ENCODE peak calls at places on chromosomes 16 and 17, in six cellular contexts. E, N, O, C, W and G are unnamed samples.
A peak's percentile ranks its signal among the peaks of the same experiment; 100 is the strongest.

GRCh38 chr17:75492555-75493168 is 22.7 kb downstream of the CASKIN2 start:
- DNase-seq in E (no peak), N (no peak), O (no peak), C (no peak), W (no peak), G (no peak)

GRCh38 chr17:74758846-74759163 is 10.4 kb downstream of the NHERF1 start:
- DNase-seq in E (no peak), N (no peak), O (no peak), C (no peak), W (no peak), G (no peak)

GRCh38 chr17:8359769-8360168 is 16.7 kb downstream of the KRABD2 start:
- DNase-seq in E (peak; percentile 88), N (no peak), O (no peak), C (peak; percentile 47), W (peak; percentile 81), G (no peak)

GRCh38 chr17:42586514-42587230 is 9.1 kb upstream of the PSMC3IP start:
- DNase-seq in E (no peak), N (no peak), O (no peak), C (no peak), W (no peak), G (no peak)

GRCh38 chr16:22372882-22373661 is 1.3 kb downstream of the CDR2 start:
- DNase-seq in E (no peak), N (no peak), O (no peak), C (no peak), W (no peak), G (no peak)

GRCh38 chr16:88705076-88705684 is 1.0 kb downstream of the RNF166 start:
- DNase-seq in E (peak; percentile 18), N (no peak), O (no peak), C (no peak), W (no peak), G (no peak)

GRCh38 chr16:4687416-4687815 is 5.9 kb upstream of the NUDT16L1 start:
- DNase-seq in E (no peak), N (no peak), O (no peak), C (no peak), W (no peak), G (no peak)

GRCh38 chr16:1975432-1976215 is 3.8 kb downstream of the TBL3 start:
- DNase-seq in E (no peak), N (no peak), O (peak; percentile 9), C (no peak), W (no peak), G (no peak)

GRCh38 chr17:53633856-53634255 is 188.9 kb upstream of the KIF2B start:
- DNase-seq in E (no peak), N (no peak), O (no peak), C (peak; percentile 34), W (no peak), G (no peak)

GRCh38 chr17:42908872-42909700 is 8.5 kb downstream of the G6PC1 start:
- DNase-seq in E (no peak), N (no peak), O (no peak), C (no peak), W (peak; percentile 6), G (no peak)

GRCh38 chr17:40316571-40317344 is 7.8 kb downstream of the RARA start:
- DNase-seq in E (peak; percentile 81), N (peak; percentile 78), O (peak; percentile 75), C (peak; percentile 85), W (peak; percentile 47), G (peak; percentile 76)

GRCh38 chr17:45305532-45306087 is 11.2 kb downstream of the MAP3K14 start:
- DNase-seq in E (peak; percentile 65), N (no peak), O (no peak), C (no peak), W (no peak), G (no peak)

GRCh38 chr16:83964684-83965443 is 3.2 kb upstream of the NECAB2 start:
- DNase-seq in E (no peak), N (no peak), O (peak; percentile 16), C (no peak), W (no peak), G (no peak)

GRCh38 chr16:81627729-81628128 is 151.4 kb upstream of the PLCG2 start:
- DNase-seq in E (no peak), N (no peak), O (no peak), C (no peak), W (no peak), G (no peak)

GRCh38 chr16:57409065-57409464 is 4.5 kb downstream of the CCL17 start:
- DNase-seq in E (no peak), N (no peak), O (no peak), C (no peak), W (no peak), G (no peak)

GRCh38 chr17:46044286-46044928 is 45.4 kb downstream of the STH start:
- DNase-seq in E (peak; percentile 95), N (no peak), O (peak; percentile 53), C (peak; percentile 96), W (peak; percentile 82), G (peak; percentile 64)

GRCh38 chr16:67393111-67393789 is at the start of gene TPPP3:
- DNase-seq in E (peak; percentile 83), N (peak; percentile 92), O (peak; percentile 91), C (peak; percentile 83), W (no peak), G (peak; percentile 94)
- TF ChIP-seq CTCF in E (peak; percentile 65), N (peak; percentile 83), O (peak; percentile 64), C (peak; percentile 38), W (peak; percentile 65), G (peak; percentile 62)

GRCh38 chr17:82112866-82113390 is 14.9 kb upstream of the FASN start:
- DNase-seq in E (no peak), N (no peak), O (no peak), C (no peak), W (no peak), G (no peak)

GRCh38 chr17:82114872-82115271 is 16.8 kb upstream of the FASN start:
- DNase-seq in E (no peak), N (no peak), O (no peak), C (no peak), W (no peak), G (no peak)

GRCh38 chr17:82113422-82113821 is 15.4 kb upstream of the FASN start:
- DNase-seq in E (no peak), N (no peak), O (no peak), C (no peak), W (no peak), G (no peak)

GRCh38 chr17:82114447-82114846 is 16.4 kb upstream of the FASN start:
- DNase-seq in E (no peak), N (no peak), O (no peak), C (no peak), W (no peak), G (no peak)

GRCh38 chr17:82113941-82114340 is 15.9 kb upstream of the FASN start:
- DNase-seq in E (no peak), N (no peak), O (no peak), C (no peak), W (no peak), G (no peak)
- H3K4me3 ChIP-seq in E (no peak overlapping the region), N (no peak overlapping the region), O (no peak overlapping the region), C (no peak overlapping the region), W (no peak overlapping the region), G (no peak overlapping the region)

GRCh38 chr17:27384721-27385120 is 71.5 kb upstream of the KSR1 start:
- DNase-seq in E (no peak), N (no peak), O (no peak), C (no peak), W (no peak), G (no peak)
- TF ChIP-seq CTCF in E (no peak), N (no peak), O (no peak), C (no peak), W (no peak), G (no peak)

DNA sequence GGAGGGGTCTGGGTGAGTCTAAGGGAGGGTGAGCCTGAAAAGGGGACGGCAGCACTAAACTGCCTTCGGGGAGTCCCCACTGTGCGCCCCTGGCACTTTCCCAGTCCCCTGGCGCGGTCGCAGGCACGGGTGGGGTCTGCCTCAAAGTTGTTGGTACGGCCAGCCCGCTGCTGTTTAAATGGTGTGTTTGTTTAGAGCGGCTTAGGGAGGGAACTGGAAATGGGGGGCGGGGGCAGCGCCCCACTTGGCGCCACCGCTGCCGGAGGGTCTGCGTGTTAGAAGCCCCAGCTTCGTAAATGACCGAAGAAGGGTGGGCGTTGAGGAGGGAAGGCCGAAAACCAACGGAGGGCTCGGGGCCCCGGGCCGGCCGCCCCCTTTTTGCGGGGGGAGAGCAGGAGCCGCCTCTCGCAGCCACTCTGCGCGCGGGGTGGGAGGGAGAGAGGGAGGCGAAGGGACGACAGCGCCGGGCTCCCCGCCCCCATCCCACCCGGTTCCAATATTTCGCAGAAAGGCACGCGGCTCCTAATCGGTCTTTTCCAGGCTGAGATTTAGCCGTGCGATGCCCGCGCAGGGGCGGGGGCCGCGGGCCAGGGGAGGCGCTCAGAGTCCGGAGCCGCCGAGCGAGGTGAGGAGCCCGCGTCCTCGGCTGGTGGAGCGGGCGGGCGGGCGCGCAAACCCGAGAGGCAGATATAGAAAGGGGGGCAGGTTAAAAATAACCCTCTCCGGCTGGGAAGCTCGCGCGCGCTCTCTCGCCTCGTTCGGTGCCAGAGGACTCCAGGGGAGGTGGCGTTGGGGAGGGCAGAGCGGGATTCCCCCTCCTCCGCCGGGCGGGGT is 55.0 kb downstream of the SREBF1 start:
- DNase-seq in E (peak; percentile 62), N (peak; percentile 85), O (peak; percentile 82), C (peak; percentile 79), W (no peak), G (peak; percentile 89)
- H3K4me3 ChIP-seq in E (peak overlapping the region; percentile 42), N (peak overlapping the region; percentile 72), O (peak overlapping the region; percentile 72), C (peak overlapping the region; percentile 87), W (peak overlapping the region; percentile 46), G (peak overlapping the region; percentile 50)

DNA sequence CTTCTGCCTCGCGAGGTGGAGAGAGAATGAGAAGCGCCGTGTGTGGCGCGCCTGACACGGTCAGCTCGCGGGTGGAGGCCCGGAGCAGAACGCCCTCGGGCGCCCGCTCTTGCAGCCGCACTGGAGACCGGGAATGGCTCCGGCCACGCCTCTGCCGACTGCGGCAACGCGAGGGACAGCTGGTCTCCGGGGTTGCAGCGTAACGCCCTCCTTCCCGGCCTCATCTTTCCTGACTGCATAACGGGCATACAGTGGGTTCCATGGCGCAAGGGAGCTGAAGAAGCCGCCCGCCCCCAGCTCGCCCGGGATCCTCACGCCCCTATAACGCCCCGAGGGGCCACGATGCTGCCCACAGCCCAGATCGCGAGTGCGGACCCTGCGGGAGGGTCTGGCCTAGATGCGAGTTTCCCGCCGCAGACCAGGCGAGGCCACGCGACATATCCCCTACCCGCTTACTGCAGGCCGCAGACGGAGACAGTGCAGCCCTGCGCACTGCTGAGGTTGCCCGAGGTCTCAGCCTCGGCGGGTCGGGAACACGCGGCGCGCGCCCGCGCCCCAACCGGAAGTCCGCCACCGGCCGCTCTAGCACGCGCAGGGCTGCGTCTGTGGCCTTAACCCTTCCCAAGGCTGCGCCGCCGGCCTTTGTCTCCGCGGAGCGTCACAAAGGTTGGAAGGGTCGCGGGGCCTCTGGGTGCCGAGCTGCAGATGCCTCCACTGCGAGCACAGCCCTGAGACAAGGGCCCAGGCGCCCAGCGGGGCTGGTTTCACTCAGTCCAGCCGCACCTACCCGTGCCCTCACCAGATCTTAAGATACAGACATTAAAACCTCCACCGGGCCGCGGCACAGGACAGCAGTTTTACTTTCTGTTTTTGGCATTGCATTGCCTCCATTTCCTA is 18.8 kb downstream of the BCL7C start:
- DNase-seq in E (peak; percentile 94), N (peak; percentile 93), O (peak; percentile 93), C (peak; percentile 97), W (peak; percentile 57), G (peak; percentile 85)
- TF ChIP-seq CTCF in E (no peak), N (no peak), O (no peak), C (no peak), W (no peak), G (no peak)

DNA sequence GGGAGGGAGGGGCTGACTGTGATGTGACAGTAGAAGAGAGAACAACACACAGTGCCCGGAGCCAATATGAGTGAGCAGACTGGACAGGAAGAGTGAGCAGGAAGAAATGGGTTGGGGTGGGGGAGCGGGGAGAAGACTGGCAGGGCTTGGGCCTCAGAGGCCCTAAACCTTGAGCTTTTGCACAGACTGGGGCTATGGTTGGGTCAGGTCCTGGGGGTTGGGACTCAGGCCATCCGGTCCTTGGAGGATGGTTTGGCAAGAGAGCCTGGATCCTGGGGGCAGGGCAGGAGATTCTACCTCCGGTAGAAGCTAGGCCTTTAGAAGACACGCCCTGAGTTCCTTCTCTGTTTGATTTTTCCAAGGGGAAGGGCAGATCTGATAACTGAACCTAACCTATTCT is 1.1 kb downstream of the CAMTA2 start:
- DNase-seq in E (peak; percentile 30), N (no peak), O (no peak), C (peak; percentile 18), W (no peak), G (no peak)
- H3K4me3 ChIP-seq in E (peak overlapping the region; percentile 58), N (peak overlapping the region; percentile 90), O (peak overlapping the region; percentile 94), C (peak overlapping the region; percentile 87), W (peak overlapping the region; percentile 85), G (peak overlapping the region; percentile 51)